ENCODE peak calls at places on chromosome 2, in nine cellular contexts. U is endothelial cell of umbilical vein, R is neuronal stem cell, T is HepG2, O is left ventricle myocardium inferior, D is esophagus squamous epithelium, S is ovary, Z is adrenal gland, N is prostate gland. Q is an unnamed sample. For H3K9me3, the result is how much of the 10 kb centered on the place peaks cover.

GRCh38 chr2:26846881-26847662 is 860 bp upstream of the DPYSL5 start:
- DNase-seq in U (no peak), R (peak), T (no peak), O (no peak), D (no peak), S (no peak), Z (peak), N (no peak), Q (no peak)

GRCh38 chr2:43082878-43083261 is 143.5 kb downstream of the ZFP36L2 start:
- DNase-seq in U (no peak), R (no peak), T (no peak), O (no peak), D (no peak), S (peak), Z (no peak), N (no peak), Q (no peak)

GRCh38 chr2:121185571-121186074 is 99.4 kb downstream of the TFCP2L1 start:
- DNase-seq in U (no peak), R (no peak), T (no peak), O (no peak), D (no peak), S (no peak), Z (no peak), N (peak), Q (no peak)

GRCh38 chr2:160353166-160353565 is 140.4 kb downstream of the RBMS1 start:
- DNase-seq in U (peak), R (no peak), T (no peak), O (no peak), D (no peak), S (no peak), Z (no peak), N (no peak), Q (no peak)

GRCh38 chr2:184472481-184472880 is 125.8 kb upstream of the ZNF804A start:
- DNase-seq in U (no peak), R (no peak), T (no peak), O (no peak), D (no peak), S (no peak), Z (no peak), N (no peak), Q (no peak)

GRCh38 chr2:214244847-214245246 is 166.0 kb upstream of the VWC2L start:
- DNase-seq in U (no peak), R (peak), T (no peak), O (no peak), D (no peak), S (no peak), Z (no peak), N (no peak), Q (no peak)

GRCh38 chr2:231132126-231132525 is 7.3 kb upstream of the HTR2B start:
- DNase-seq in U (peak), R (no peak), T (no peak), O (no peak), D (no peak), S (no peak), Z (no peak), N (no peak), Q (no peak)

GRCh38 chr2:86499326-86499725 is 58.2 kb downstream of the KDM3A start:
- DNase-seq in U (no peak), R (no peak), T (no peak), O (no peak), D (no peak), S (no peak), Z (no peak), N (no peak), Q (no peak)

GRCh38 chr2:197168705-197169104 is 141.9 kb downstream of the ANKRD44 start:
- DNase-seq in U (peak), R (peak), T (peak), O (peak), D (peak), S (peak), Z (peak), N (no peak), Q (peak)

GRCh38 chr2:201319511-201319910 is 37.6 kb downstream of the FLACC1 start:
- DNase-seq in U (no peak), R (no peak), T (no peak), O (no peak), D (no peak), S (no peak), Z (no peak), N (no peak), Q (no peak)

GRCh38 chr2:201320257-201320656 is 36.9 kb downstream of the FLACC1 start:
- DNase-seq in U (no peak), R (no peak), T (no peak), O (no peak), D (no peak), S (no peak), Z (no peak), N (no peak), Q (no peak)

GRCh38 chr2:201322772-201323171 is 34.4 kb downstream of the FLACC1 start:
- DNase-seq in U (no peak), R (no peak), T (no peak), O (no peak), D (no peak), S (no peak), Z (no peak), N (no peak), Q (no peak)

GRCh38 chr2:201320701-201321100 is 36.4 kb downstream of the FLACC1 start:
- DNase-seq in U (no peak), R (no peak), T (no peak), O (no peak), D (no peak), S (no peak), Z (no peak), N (no peak), Q (no peak)
- H3K9me3 ChIP-seq in U (under half), R (under half), T (under half), O (under half), D (under half), S (under half), Z (under half), N (under half), Q (under half)

GRCh38 chr2:207255565-207255964 is 89.8 kb upstream of the KLF7 start:
- DNase-seq in U (no peak), R (no peak), T (no peak), O (no peak), D (no peak), S (no peak), Z (no peak), N (no peak), Q (no peak)
- H3K4me3 ChIP-seq in U (no peak), R (no peak), T (no peak), O (no peak), D (no peak), S (no peak), Z (no peak), N (no peak), Q (no peak)

DNA sequence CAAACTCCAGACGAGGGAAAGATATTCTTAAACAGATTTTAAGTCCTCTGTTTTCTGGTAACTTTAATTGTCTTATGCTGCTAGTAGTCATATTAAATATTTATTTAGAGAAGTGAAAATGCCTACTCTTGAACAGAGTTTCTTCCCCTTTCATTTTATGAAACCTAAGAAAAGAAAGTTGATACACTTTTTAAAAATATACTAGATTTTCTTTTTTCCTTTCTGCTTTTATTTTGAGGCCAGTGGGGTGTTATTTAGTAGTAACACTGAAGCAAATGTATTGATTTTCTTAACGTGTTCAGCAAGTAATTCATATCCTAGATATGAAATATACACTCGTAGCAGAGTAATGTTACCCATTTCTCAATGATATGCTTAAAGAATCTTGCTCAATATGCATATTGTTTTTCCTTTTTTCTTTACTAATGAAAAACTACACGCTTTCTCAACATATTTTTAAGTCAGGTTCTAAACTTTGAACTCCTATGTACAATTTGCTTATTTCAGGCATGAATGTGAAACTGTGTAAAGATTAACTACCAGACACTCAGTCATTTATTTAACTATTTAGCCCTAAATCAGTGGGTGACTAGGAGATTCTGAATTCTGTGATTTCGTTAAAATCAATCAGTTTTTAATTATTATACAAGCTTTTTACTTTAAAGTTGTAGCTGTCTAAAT is 737 bp downstream of the KYNU start:
- DNase-seq in U (no peak), R (no peak), T (peak), O (no peak), D (no peak), S (no peak), Z (no peak), N (no peak), Q (no peak)
- H3K9me3 ChIP-seq in U (under half), R (under half), T (under half), O (under half), D (under half), S (under half), Z (under half), N (under half), Q (under half)

GRCh38 chr2:65566617-65567016 is 134.2 kb upstream of the SPRED2 start:
- DNase-seq in U (no peak), R (no peak), T (no peak), O (no peak), D (no peak), S (no peak), Z (no peak), N (peak), Q (peak)
- H3K4me3 ChIP-seq in U (no peak), R (no peak), T (no peak), O (peak), D (peak), S (no peak), Z (no peak), N (no peak), Q (no peak)

GRCh38 chr2:20378891-20379519 is 28.4 kb upstream of the PUM2 start:
- DNase-seq in U (peak), R (peak), T (peak), O (peak), D (no peak), S (peak), Z (peak), N (peak), Q (peak)
- H3K9me3 ChIP-seq in U (under half), R (under half), T (under half), O (under half), D (under half), S (under half), Z (under half), N (under half), Q (under half)

GRCh38 chr2:17749753-17750438 is 3.7 kb downstream of the SMC6 start:
- DNase-seq in U (no peak), R (no peak), T (no peak), O (no peak), D (no peak), S (no peak), Z (no peak), N (no peak), Q (no peak)
- H3K4me3 ChIP-seq in U (no peak), R (no peak), T (no peak), O (no peak), D (no peak), S (no peak), Z (no peak), N (no peak), Q (no peak)

DNA sequence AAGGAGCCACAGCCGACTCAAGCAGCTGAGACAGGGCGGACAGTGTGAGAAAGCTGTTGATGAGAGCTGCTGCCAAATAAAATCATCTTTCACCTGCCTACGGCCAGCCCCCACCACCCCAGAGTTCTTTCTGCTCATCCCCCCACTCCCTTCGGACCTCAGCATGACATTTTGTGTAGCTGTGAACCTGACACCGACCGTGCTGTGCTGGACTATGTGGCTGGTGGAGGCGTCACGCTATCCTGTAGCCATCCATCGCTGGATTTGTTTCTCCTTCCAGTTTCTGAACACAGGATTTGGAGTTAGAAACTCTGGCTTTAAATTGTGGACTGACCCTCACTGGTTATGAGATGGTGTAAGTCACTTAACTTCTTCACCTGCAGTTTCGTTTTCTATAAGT is 317.3 kb downstream of the DCDC2C start:
- DNase-seq in U (no peak), R (no peak), T (no peak), O (no peak), D (no peak), S (no peak), Z (no peak), N (no peak), Q (no peak)
- H3K9me3 ChIP-seq in U (under half), R (under half), T (under half), O (under half), D (under half), S (under half), Z (under half), N (under half), Q (under half)

GRCh38 chr2:218125626-218126080 is at the start of gene CXCR2:
- DNase-seq in U (no peak), R (no peak), T (no peak), O (peak), D (no peak), S (no peak), Z (peak), N (peak), Q (no peak)

GRCh38 chr2:218127929-218128455 is 2.2 kb downstream of the CXCR2 start:
- DNase-seq in U (no peak), R (no peak), T (no peak), O (no peak), D (no peak), S (no peak), Z (no peak), N (no peak), Q (no peak)

GRCh38 chr2:218123986-218124385 is 1.8 kb upstream of the CXCR2 start:
- DNase-seq in U (no peak), R (no peak), T (no peak), O (no peak), D (no peak), S (no peak), Z (no peak), N (no peak), Q (no peak)

GRCh38 chr2:218128781-218129478 is 3.1 kb downstream of the CXCR2 start:
- DNase-seq in U (no peak), R (no peak), T (no peak), O (no peak), D (no peak), S (no peak), Z (no peak), N (no peak), Q (no peak)

GRCh38 chr2:218125095-218125494 is 733 bp upstream of the CXCR2 start:
- DNase-seq in U (no peak), R (no peak), T (no peak), O (no peak), D (no peak), S (no peak), Z (no peak), N (no peak), Q (peak)
- H3K4me3 ChIP-seq in U (no peak), R (no peak), T (no peak), O (no peak), D (no peak), S (no peak), Z (no peak), N (no peak), Q (no peak)